ENCODE peak calls at places on chromosomes 13 and 19, in four cellular contexts. G, M, F and Z are unnamed samples. For H3K4me1 and H3K9me3, the result is how much of the 10 kb centered on the place peaks cover.

GRCh38 chr19:34217952-34218817 is 36.2 kb upstream of the GARRE1 start:
- DNase-seq in G (no peak), M (no peak), F (peak), Z (no peak)

GRCh38 chr13:51802601-51803000 is 1.4 kb downstream of the DHRS12 start:
- DNase-seq in G (no peak), M (no peak), F (no peak), Z (no peak)

GRCh38 chr19:55319786-55320185 is 5.4 kb downstream of the TMEM150B start:
- DNase-seq in G (peak), M (peak), F (no peak), Z (peak)

GRCh38 chr19:49997709-49998108 is 27.5 kb downstream of the VRK3 start:
- DNase-seq in G (no peak), M (peak), F (no peak), Z (peak)

GRCh38 chr13:114146629-114147028 is 14.2 kb upstream of the RASA3 start:
- DNase-seq in G (no peak), M (no peak), F (no peak), Z (no peak)

GRCh38 chr19:57566396-57567256 is 7.0 kb upstream of the ZNF550 start:
- DNase-seq in G (no peak), M (peak), F (no peak), Z (no peak)

GRCh38 chr13:43986395-43986794 is 106.7 kb downstream of the LACC1 start:
- DNase-seq in G (no peak), M (no peak), F (no peak), Z (no peak)

GRCh38 chr13:77000475-77000874 is 8.6 kb downstream of the CLN5 start:
- DNase-seq in G (no peak), M (no peak), F (no peak), Z (no peak)

GRCh38 chr19:56993851-56994250 is 125.9 kb upstream of the USP29 start:
- DNase-seq in G (no peak), M (no peak), F (no peak), Z (no peak)

GRCh38 chr19:58397533-58398037 is 2.1 kb downstream of the RNF225 start:
- DNase-seq in G (no peak), M (no peak), F (no peak), Z (no peak)

GRCh38 chr19:54903303-54903702 is 2.6 kb upstream of the NCR1 start:
- DNase-seq in G (no peak), M (no peak), F (no peak), Z (no peak)

GRCh38 chr13:110799246-110800236 is 86.0 kb downstream of the ING1 start:
- DNase-seq in G (peak), M (no peak), F (no peak), Z (no peak)

GRCh38 chr13:110874508-110874960 is 40.3 kb downstream of the ANKRD10 start:
- DNase-seq in G (peak), M (no peak), F (no peak), Z (peak)

GRCh38 chr19:19321143-19321577 is 531 bp downstream of the MAU2 start:
- DNase-seq in G (no peak), M (peak), F (no peak), Z (no peak)

GRCh38 chr19:29115181-29115580 is 97.8 kb downstream of the UQCRFS1 start:
- DNase-seq in G (no peak), M (no peak), F (no peak), Z (no peak)

GRCh38 chr13:70812481-70812880 is 704.2 kb upstream of the KLHL1 start:
- DNase-seq in G (no peak), M (no peak), F (no peak), Z (no peak)

GRCh38 chr19:3808420-3809143 is 22.4 kb upstream of the MATK start:
- DNase-seq in G (no peak), M (no peak), F (no peak), Z (no peak)

GRCh38 chr19:6059396-6059947 is 50.8 kb downstream of the RFX2 start:
- DNase-seq in G (no peak), M (no peak), F (no peak), Z (no peak)

GRCh38 chr19:6060600-6061391 is 49.5 kb downstream of the RFX2 start:
- DNase-seq in G (peak), M (no peak), F (no peak), Z (no peak)

GRCh38 chr19:6061420-6062130 is 48.7 kb downstream of the RFX2 start:
- DNase-seq in G (peak), M (no peak), F (no peak), Z (no peak)

GRCh38 chr19:6058411-6059201 is 51.7 kb downstream of the RFX2 start:
- DNase-seq in G (no peak), M (no peak), F (no peak), Z (no peak)

DNA sequence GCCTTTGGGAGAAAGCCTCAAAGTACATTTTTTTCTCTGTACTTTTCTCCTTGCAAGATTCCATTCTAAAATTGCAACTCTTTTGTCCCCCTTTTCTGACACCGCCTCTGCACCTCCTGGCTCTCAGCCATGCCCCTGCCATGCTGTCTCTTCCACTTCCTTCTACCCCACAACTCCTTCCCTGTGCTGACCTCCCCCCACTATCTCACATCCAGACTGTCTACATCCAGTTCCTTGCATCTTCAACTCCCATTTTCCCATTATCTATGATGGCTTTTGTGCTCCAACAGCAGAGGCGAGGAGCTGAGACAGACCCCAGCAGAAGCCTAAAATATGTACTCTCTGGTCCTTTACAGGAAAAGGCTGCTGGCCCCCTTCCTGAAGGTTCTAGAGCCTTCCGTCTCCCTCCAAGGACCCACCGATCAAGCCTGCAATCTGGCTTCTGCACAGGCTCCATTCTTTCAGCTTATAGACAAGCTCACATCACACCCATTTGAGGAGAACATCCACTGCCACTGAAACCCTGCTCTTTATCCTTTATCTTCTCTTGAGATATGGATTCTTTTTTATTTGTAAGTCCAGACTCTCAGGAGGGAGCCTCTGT is 50.2 kb downstream of the RFX2 start:
- DNase-seq in G (no peak), M (no peak), F (no peak), Z (no peak)
- H3K4me1 ChIP-seq in G (under half), M (under half), F (under half), Z (under half)

GRCh38 chr13:40480915-40481525 is 185.4 kb downstream of the FOXO1 start:
- DNase-seq in G (no peak), M (peak), F (no peak), Z (no peak)

GRCh38 chr13:40479196-40479845 is 187.1 kb downstream of the FOXO1 start:
- DNase-seq in G (no peak), M (peak), F (no peak), Z (no peak)

GRCh38 chr13:40477623-40478608 is 188.5 kb downstream of the FOXO1 start:
- DNase-seq in G (peak), M (peak), F (no peak), Z (no peak)

GRCh38 chr13:40478775-40479174 is 187.7 kb downstream of the FOXO1 start:
- DNase-seq in G (no peak), M (peak), F (no peak), Z (no peak)

DNA sequence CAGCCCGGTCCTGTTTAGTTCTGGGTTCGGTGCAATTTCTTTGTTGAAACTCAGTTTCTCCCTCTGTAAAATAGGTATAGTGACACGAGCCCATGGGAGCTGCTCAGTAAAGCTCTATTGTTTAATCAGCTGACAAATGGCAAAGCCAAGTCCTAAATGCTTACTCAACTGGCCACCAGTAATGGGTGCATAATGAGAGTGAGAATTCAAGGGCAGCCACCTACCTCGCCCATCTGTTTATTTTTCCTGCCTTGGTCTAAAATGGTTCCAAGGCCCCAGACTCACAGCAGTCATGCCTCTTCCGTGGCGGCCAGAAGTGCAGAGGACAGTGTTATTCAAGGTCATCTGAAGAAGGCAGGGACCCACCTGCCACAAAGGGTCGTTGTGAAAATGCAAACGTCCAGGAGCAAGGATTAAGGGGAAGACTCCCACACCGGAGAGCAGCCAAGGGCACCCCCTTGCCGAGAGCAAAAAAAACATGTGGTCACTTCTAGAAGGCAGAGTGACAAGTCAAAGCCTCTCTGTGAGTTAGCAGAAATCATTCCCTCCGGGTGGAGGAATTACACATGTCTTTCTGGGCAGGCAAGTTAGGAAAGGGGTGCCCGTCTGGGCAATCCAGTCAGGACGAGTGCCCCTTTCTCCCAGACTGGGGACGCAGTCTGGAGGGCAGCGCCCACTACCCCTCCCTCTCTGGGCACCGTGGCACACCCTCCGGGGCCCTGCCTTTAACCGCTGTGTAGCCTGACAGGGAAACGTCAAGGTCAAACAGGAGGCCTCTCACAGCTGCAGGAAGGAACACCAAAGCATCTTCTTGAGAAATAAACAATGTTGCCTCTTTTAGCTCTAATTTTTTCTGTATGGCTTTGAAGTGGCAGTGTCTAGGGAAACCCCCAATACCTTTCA is 186.2 kb downstream of the FOXO1 start:
- DNase-seq in G (no peak), M (peak), F (no peak), Z (no peak)
- H3K4me3 ChIP-seq in G (no peak), M (peak), F (no peak), Z (no peak)

GRCh38 chr19:51971624-51972023 is 15.0 kb downstream of the ZNF350 start:
- DNase-seq in G (no peak), M (peak), F (no peak), Z (no peak)
- H3K9me3 ChIP-seq in G (half or more), M (under half), F (half or more), Z (under half)

GRCh38 chr19:40519352-40520322 is 52.8 kb downstream of the SPTBN4 start:
- DNase-seq in G (no peak), M (no peak), F (no peak), Z (no peak)
- H3K4me1 ChIP-seq in G (under half), M (under half), F (under half), Z (under half)

GRCh38 chr19:35902870-35903475 is 644 bp downstream of the HCST start:
- DNase-seq in G (no peak), M (no peak), F (no peak), Z (no peak)
- H3K4me3 ChIP-seq in G (peak), M (peak), F (peak), Z (peak)

GRCh38 chr19:43883864-43884263 is 51.2 kb downstream of the ZNF45 start:
- DNase-seq in G (no peak), M (no peak), F (no peak), Z (no peak)
- H3K9me3 ChIP-seq in G (half or more), M (under half), F (under half), Z (under half)

GRCh38 chr19:16457195-16457953 is 14.4 kb downstream of the EPS15L1 start:
- DNase-seq in G (peak), M (no peak), F (no peak), Z (no peak)

GRCh38 chr19:16454519-16454918 is 17.3 kb downstream of the EPS15L1 start:
- DNase-seq in G (no peak), M (no peak), F (no peak), Z (no peak)

GRCh38 chr19:16457954-16458331 is 13.8 kb downstream of the EPS15L1 start:
- DNase-seq in G (peak), M (no peak), F (no peak), Z (no peak)

GRCh38 chr19:16456652-16457194 is 15.0 kb downstream of the EPS15L1 start:
- DNase-seq in G (no peak), M (no peak), F (no peak), Z (no peak)

DNA sequence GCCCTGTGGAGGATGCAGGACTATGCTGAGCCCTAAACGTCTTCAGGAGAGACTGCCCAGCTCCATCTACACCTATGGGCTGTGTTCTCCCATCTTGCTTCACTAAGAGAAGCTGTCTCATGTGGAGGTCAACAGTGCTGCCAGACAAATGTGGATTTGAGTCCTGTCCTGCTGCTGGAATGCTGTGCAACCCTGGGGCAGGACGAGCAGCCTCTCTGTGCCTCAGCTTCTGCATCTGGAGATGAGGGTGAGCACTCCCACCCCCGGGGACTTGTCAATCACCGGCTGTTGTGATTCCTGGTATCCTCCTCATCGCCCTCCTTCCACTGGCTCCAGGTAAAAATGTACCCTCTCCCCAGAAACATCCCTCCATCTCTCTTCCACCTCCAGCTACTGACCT is 16.3 kb downstream of the EPS15L1 start:
- DNase-seq in G (no peak), M (no peak), F (no peak), Z (no peak)
- H3K4me1 ChIP-seq in G (half or more), M (half or more), F (under half), Z (under half)

GRCh38 chr19:31262673-31263308 is 86.4 kb downstream of the TSHZ3 start:
- DNase-seq in G (no peak), M (no peak), F (no peak), Z (no peak)
- H3K4me3 ChIP-seq in G (no peak), M (no peak), F (no peak), Z (no peak)

GRCh38 chr19:18284710-18285430 is 3.4 kb upstream of the JUND start:
- DNase-seq in G (no peak), M (no peak), F (no peak), Z (no peak)
- H3K9me3 ChIP-seq in G (under half), M (under half), F (under half), Z (under half)

GRCh38 chr13:73998631-73999030 is 135.6 kb downstream of the KLF12 start:
- DNase-seq in G (no peak), M (no peak), F (no peak), Z (no peak)

GRCh38 chr13:74000906-74001305 is 133.3 kb downstream of the KLF12 start:
- DNase-seq in G (no peak), M (no peak), F (no peak), Z (no peak)

GRCh38 chr13:73996569-73996968 is 137.6 kb downstream of the KLF12 start:
- DNase-seq in G (no peak), M (no peak), F (no peak), Z (no peak)

GRCh38 chr13:73995752-73996151 is 138.5 kb downstream of the KLF12 start:
- DNase-seq in G (no peak), M (no peak), F (no peak), Z (no peak)

GRCh38 chr13:73997964-73998363 is 136.2 kb downstream of the KLF12 start:
- DNase-seq in G (no peak), M (no peak), F (no peak), Z (no peak)
- H3K4me1 ChIP-seq in G (under half), M (half or more), F (under half), Z (under half)